ENCODE peak calls at places on chromosomes 11 and 22, in four cellular contexts. One of them, this sample, is unnamed.

GRCh38 chr11:130451261-130452019 is 3.0 kb downstream of the ADAMTS15 start:
- DNase-seq in MCF 10A: no peak
- DNase-seq in suprapubic skin: no peak
- DNase-seq in Caco-2: no peak
- DNase-seq in this sample: no peak

GRCh38 chr22:26579331-26579886 is 10.5 kb downstream of the TPST2 start:
- DNase-seq in MCF 10A: no peak
- DNase-seq in suprapubic skin: no peak
- DNase-seq in Caco-2: no peak
- DNase-seq in this sample: no peak

GRCh38 chr11:105991888-105992287 is 30.2 kb downstream of the MSANTD4 start:
- DNase-seq in MCF 10A: no peak
- DNase-seq in suprapubic skin: no peak
- DNase-seq in Caco-2: no peak
- DNase-seq in this sample: no peak

GRCh38 chr11:65575568-65576231 is at the start of gene EHBP1L1:
- DNase-seq in MCF 10A: peak; percentile 65
- DNase-seq in suprapubic skin: no peak
- DNase-seq in Caco-2: peak; percentile 78
- DNase-seq in this sample: peak; percentile 83

GRCh38 chr11:65448418-65449196 is 26.0 kb downstream of the NEAT1 start:
- DNase-seq in MCF 10A: peak; percentile 71
- DNase-seq in suprapubic skin: peak; percentile 76
- DNase-seq in Caco-2: no peak
- DNase-seq in this sample: no peak

GRCh38 chr11:92510591-92510990 is 286.0 kb downstream of the FAT3 start:
- DNase-seq in MCF 10A: no peak
- DNase-seq in suprapubic skin: no peak
- DNase-seq in Caco-2: no peak
- DNase-seq in this sample: no peak

GRCh38 chr22:46370584-46371373 is 35.3 kb downstream of the TRMU start:
- DNase-seq in MCF 10A: no peak
- DNase-seq in suprapubic skin: no peak
- DNase-seq in Caco-2: peak; percentile 74
- DNase-seq in this sample: peak; percentile 62

GRCh38 chr11:108289699-108290098 is 66.8 kb downstream of the ATM start:
- DNase-seq in MCF 10A: no peak
- DNase-seq in suprapubic skin: no peak
- DNase-seq in Caco-2: no peak
- DNase-seq in this sample: no peak

GRCh38 chr11:75447415-75447814 is 14.4 kb upstream of the KLHL35 start:
- DNase-seq in MCF 10A: no peak
- DNase-seq in suprapubic skin: no peak
- DNase-seq in Caco-2: no peak
- DNase-seq in this sample: no peak

GRCh38 chr11:16982256-16982671 is 31.9 kb downstream of the PLEKHA7 start:
- DNase-seq in MCF 10A: no peak
- DNase-seq in suprapubic skin: no peak
- DNase-seq in Caco-2: no peak
- DNase-seq in this sample: peak; percentile 55

GRCh38 chr11:69811431-69811830 is 7.8 kb downstream of the FGF3 start:
- DNase-seq in MCF 10A: no peak
- DNase-seq in suprapubic skin: no peak
- DNase-seq in Caco-2: peak; percentile 39
- DNase-seq in this sample: no peak

GRCh38 chr22:27650572-27650971 is 151.0 kb downstream of the MN1 start:
- DNase-seq in MCF 10A: no peak
- DNase-seq in suprapubic skin: no peak
- DNase-seq in Caco-2: no peak
- DNase-seq in this sample: no peak

GRCh38 chr11:47415091-47415854 is 6.9 kb downstream of the SLC39A13 start:
- DNase-seq in MCF 10A: no peak
- DNase-seq in suprapubic skin: peak; percentile 58
- DNase-seq in Caco-2: no peak
- DNase-seq in this sample: no peak

GRCh38 chr11:118910309-118911112 is 15.2 kb downstream of the BCL9L start:
- DNase-seq in MCF 10A: peak; percentile 85
- DNase-seq in suprapubic skin: peak; percentile 83
- DNase-seq in Caco-2: peak; percentile 92
- DNase-seq in this sample: peak; percentile 76

GRCh38 chr11:72781063-72781312 is 12.9 kb downstream of the STARD10 start:
- DNase-seq in MCF 10A: no peak
- DNase-seq in suprapubic skin: no peak
- DNase-seq in Caco-2: peak; percentile 88
- DNase-seq in this sample: peak; percentile 75

GRCh38 chr11:134126197-134126822 is 57.4 kb downstream of the JAM3 start:
- DNase-seq in MCF 10A: peak; percentile 31
- DNase-seq in suprapubic skin: no peak
- DNase-seq in Caco-2: no peak
- DNase-seq in this sample: no peak

GRCh38 chr22:47053865-47054185 is 291.4 kb downstream of the TBC1D22A start:
- DNase-seq in MCF 10A: no peak
- DNase-seq in suprapubic skin: no peak
- DNase-seq in Caco-2: no peak
- DNase-seq in this sample: no peak

GRCh38 chr11:64419818-64420485 is 61.0 kb downstream of the RPS6KA4 start:
- DNase-seq in MCF 10A: peak; percentile 23
- DNase-seq in suprapubic skin: no peak
- DNase-seq in Caco-2: no peak
- DNase-seq in this sample: no peak

GRCh38 chr11:12506502-12506921 is 129.1 kb downstream of the PARVA start:
- DNase-seq in MCF 10A: no peak
- DNase-seq in suprapubic skin: no peak
- DNase-seq in Caco-2: no peak
- DNase-seq in this sample: no peak

GRCh38 chr11:44727114-44727372 is 281 bp downstream of the TSPAN18 start:
- DNase-seq in MCF 10A: no peak
- DNase-seq in suprapubic skin: no peak
- DNase-seq in Caco-2: no peak
- DNase-seq in this sample: no peak

GRCh38 chr11:104623518-104623917 is 274.7 kb downstream of the CASP12 start:
- DNase-seq in MCF 10A: peak; percentile 26
- DNase-seq in suprapubic skin: no peak
- DNase-seq in Caco-2: no peak
- DNase-seq in this sample: no peak

GRCh38 chr11:74559934-74560309 is 32.5 kb upstream of the POLD3 start:
- DNase-seq in MCF 10A: no peak
- DNase-seq in suprapubic skin: no peak
- DNase-seq in Caco-2: no peak
- DNase-seq in this sample: no peak

GRCh38 chr11:5841797-5842196 is at the start of gene OR52E6:
- DNase-seq in MCF 10A: no peak
- DNase-seq in suprapubic skin: no peak
- DNase-seq in Caco-2: no peak
- DNase-seq in this sample: no peak

GRCh38 chr11:14078941-14079522 is 116.5 kb downstream of the SPON1 start:
- DNase-seq in MCF 10A: no peak
- DNase-seq in suprapubic skin: no peak
- DNase-seq in Caco-2: no peak
- DNase-seq in this sample: no peak

GRCh38 chr11:118618115-118618990 is 10.9 kb downstream of the PHLDB1 start:
- DNase-seq in MCF 10A: peak; percentile 59
- DNase-seq in suprapubic skin: peak; percentile 84
- DNase-seq in Caco-2: no peak
- DNase-seq in this sample: no peak

GRCh38 chr11:34158661-34159060 is 53.2 kb downstream of the NAT10 start:
- DNase-seq in MCF 10A: no peak
- DNase-seq in suprapubic skin: no peak
- DNase-seq in Caco-2: no peak
- DNase-seq in this sample: no peak

GRCh38 chr11:107999759-108000455 is 8.8 kb upstream of the CUL5 start:
- DNase-seq in MCF 10A: peak; percentile 61
- DNase-seq in suprapubic skin: no peak
- DNase-seq in Caco-2: peak; percentile 85
- DNase-seq in this sample: peak; percentile 46

GRCh38 chr11:8080674-8081590 is at the start of gene TUB:
- DNase-seq in MCF 10A: no peak
- DNase-seq in suprapubic skin: no peak
- DNase-seq in Caco-2: no peak
- DNase-seq in this sample: peak; percentile 16

GRCh38 chr22:46007848-46008261 is 30.9 kb upstream of the WNT7B start:
- DNase-seq in MCF 10A: peak; percentile 94
- DNase-seq in suprapubic skin: peak; percentile 93
- DNase-seq in Caco-2: no peak
- DNase-seq in this sample: no peak

GRCh38 chr11:27385245-27385644 is 22.2 kb upstream of the CCDC34 start:
- DNase-seq in MCF 10A: peak; percentile 46
- DNase-seq in suprapubic skin: peak; percentile 72
- DNase-seq in Caco-2: no peak
- DNase-seq in this sample: no peak

GRCh38 chr11:124150684-124151083 is 32.5 kb upstream of the OR10D3 start:
- DNase-seq in MCF 10A: no peak
- DNase-seq in suprapubic skin: no peak
- DNase-seq in Caco-2: no peak
- DNase-seq in this sample: no peak

GRCh38 chr11:124152770-124153407 is 30.3 kb upstream of the OR10D3 start:
- DNase-seq in MCF 10A: no peak
- DNase-seq in suprapubic skin: no peak
- DNase-seq in Caco-2: no peak
- DNase-seq in this sample: no peak
- TF ChIP-seq CTCF in MCF 10A: peak; percentile 7
- TF ChIP-seq CTCF in suprapubic skin: no peak
- TF ChIP-seq CTCF in Caco-2: peak; percentile 44
- TF ChIP-seq CTCF in this sample: no peak

GRCh38 chr11:68010058-68011041 is at the start of gene ALDH3B1:
- DNase-seq in MCF 10A: peak; percentile 95
- DNase-seq in suprapubic skin: peak; percentile 97
- DNase-seq in Caco-2: peak; percentile 90
- DNase-seq in this sample: peak; percentile 94
- TF ChIP-seq CTCF in MCF 10A: no peak
- TF ChIP-seq CTCF in suprapubic skin: no peak
- TF ChIP-seq CTCF in Caco-2: no peak
- TF ChIP-seq CTCF in this sample: no peak

DNA sequence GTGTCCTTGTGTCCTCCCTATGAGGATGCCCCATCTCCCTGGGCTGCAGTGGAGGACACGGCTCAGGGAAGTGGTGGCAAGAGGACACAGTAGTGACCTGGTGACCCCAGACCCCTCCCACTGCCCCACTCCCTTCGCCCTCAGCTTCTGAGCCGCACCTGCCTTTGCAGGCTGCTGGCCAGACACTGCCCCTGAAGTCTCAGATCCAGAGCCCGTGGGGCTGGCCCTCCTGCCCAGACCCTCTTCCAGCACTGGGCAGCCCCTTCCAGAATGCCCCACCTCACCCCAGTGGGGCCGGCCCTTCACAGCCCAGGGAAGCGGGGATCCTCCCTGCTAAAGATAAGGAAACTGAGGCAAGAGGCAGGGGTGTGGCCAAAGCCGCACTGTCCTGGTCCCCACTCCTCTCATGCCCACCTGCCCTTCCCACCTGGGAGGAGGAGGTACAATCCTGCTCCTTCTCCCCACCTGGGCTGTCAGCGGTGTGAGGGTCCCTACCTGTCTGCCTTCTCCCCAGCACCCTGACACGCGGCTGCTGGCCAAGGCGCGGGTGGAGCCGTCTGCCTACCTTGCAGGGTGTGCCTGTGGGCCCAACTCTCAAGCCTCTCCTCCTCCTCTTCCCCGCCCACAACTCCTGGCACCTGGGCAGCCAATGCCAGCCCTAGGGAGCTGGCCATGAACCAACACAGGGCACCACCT is 17.3 kb downstream of the TRPM5 start:
- DNase-seq in MCF 10A: no peak
- DNase-seq in suprapubic skin: no peak
- DNase-seq in Caco-2: no peak
- DNase-seq in this sample: no peak
- TF ChIP-seq CTCF in MCF 10A: no peak
- TF ChIP-seq CTCF in suprapubic skin: no peak
- TF ChIP-seq CTCF in Caco-2: no peak
- TF ChIP-seq CTCF in this sample: no peak

GRCh38 chr11:40819230-40819629 is 640.2 kb downstream of the LRRC4C start:
- DNase-seq in MCF 10A: peak; percentile 6
- DNase-seq in suprapubic skin: no peak
- DNase-seq in Caco-2: no peak
- DNase-seq in this sample: no peak
- TF ChIP-seq CTCF in MCF 10A: peak; percentile 7
- TF ChIP-seq CTCF in suprapubic skin: no peak
- TF ChIP-seq CTCF in Caco-2: peak; percentile 13
- TF ChIP-seq CTCF in this sample: no peak

GRCh38 chr11:76551400-76551799 is 106.6 kb downstream of the EMSY start:
- DNase-seq in MCF 10A: peak; percentile 5
- DNase-seq in suprapubic skin: no peak
- DNase-seq in Caco-2: no peak
- DNase-seq in this sample: no peak
- TF ChIP-seq CTCF in MCF 10A: peak; percentile 27
- TF ChIP-seq CTCF in suprapubic skin: no peak
- TF ChIP-seq CTCF in Caco-2: no peak
- TF ChIP-seq CTCF in this sample: no peak

DNA sequence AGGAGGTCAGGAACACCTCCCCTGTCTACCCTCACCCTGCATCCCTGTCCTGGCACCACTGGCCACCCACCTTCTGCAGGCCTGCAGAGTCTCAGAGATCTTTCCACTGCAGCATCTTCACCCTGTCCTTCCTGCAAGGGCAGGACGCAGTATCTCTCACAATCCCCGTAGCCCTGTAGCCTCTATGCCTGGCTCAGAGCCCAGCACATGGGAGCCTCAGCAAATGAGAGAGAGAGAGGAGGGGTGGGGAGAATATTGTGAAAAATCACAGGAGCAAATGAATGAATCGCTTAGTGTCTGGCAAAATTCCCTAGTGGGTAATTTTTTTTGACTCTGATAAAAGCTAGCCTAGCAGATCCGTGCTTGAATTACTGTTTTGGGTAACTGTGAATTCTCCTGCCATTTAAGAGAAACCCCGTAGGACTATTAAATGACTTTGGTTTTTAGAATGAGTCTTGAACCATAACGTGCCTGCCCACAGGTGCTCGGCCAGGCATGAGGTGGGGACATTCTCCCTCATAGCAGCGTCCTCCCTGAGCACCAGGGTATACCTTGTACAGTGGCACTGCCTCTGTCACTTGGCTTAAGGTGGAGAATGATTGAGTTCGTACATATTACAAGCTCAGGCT is 91.5 kb downstream of the MORC2 start:
- DNase-seq in MCF 10A: no peak
- DNase-seq in suprapubic skin: peak; percentile 25
- DNase-seq in Caco-2: no peak
- DNase-seq in this sample: no peak
- TF ChIP-seq CTCF in MCF 10A: no peak
- TF ChIP-seq CTCF in suprapubic skin: no peak
- TF ChIP-seq CTCF in Caco-2: no peak
- TF ChIP-seq CTCF in this sample: no peak

GRCh38 chr11:132123854-132124835 is 753.7 kb downstream of the NTM start:
- DNase-seq in MCF 10A: no peak
- DNase-seq in suprapubic skin: no peak
- DNase-seq in Caco-2: no peak
- DNase-seq in this sample: no peak

GRCh38 chr11:132131051-132131450 is 760.6 kb downstream of the NTM start:
- DNase-seq in MCF 10A: no peak
- DNase-seq in suprapubic skin: no peak
- DNase-seq in Caco-2: no peak
- DNase-seq in this sample: no peak

GRCh38 chr11:132123449-132123848 is 753.0 kb downstream of the NTM start:
- DNase-seq in MCF 10A: no peak
- DNase-seq in suprapubic skin: no peak
- DNase-seq in Caco-2: no peak
- DNase-seq in this sample: no peak

GRCh38 chr11:132125855-132126841 is 755.7 kb downstream of the NTM start:
- DNase-seq in MCF 10A: no peak
- DNase-seq in suprapubic skin: no peak
- DNase-seq in Caco-2: no peak
- DNase-seq in this sample: no peak

GRCh38 chr11:132126973-132127900 is 756.8 kb downstream of the NTM start:
- DNase-seq in MCF 10A: peak; percentile 9
- DNase-seq in suprapubic skin: no peak
- DNase-seq in Caco-2: peak; percentile 10
- DNase-seq in this sample: no peak
- TF ChIP-seq CTCF in MCF 10A: no peak
- TF ChIP-seq CTCF in suprapubic skin: no peak
- TF ChIP-seq CTCF in Caco-2: peak; percentile 15
- TF ChIP-seq CTCF in this sample: no peak